ENCODE peak calls at places on chromosomes 4 and X, in nine cellular contexts. I, Q, L, F, S, M, A, X and Z are unnamed samples.

GRCh38 chrX:110944323-110944761 is 148.7 kb upstream of the CHRDL1 start:
- DNase-seq in I (no peak), A (no peak), S (no peak), F (no peak), Q (peak; percentile 14), M (no peak), X (no peak), L (no peak), Z (no peak)

GRCh38 chrX:42536286-42536685 is 241.7 kb downstream of the PPP1R2C start:
- DNase-seq in S (no peak), L (no peak), I (no peak), A (no peak), Q (no peak), M (no peak), F (no peak), X (no peak), Z (no peak)

GRCh38 chr4:156197216-156197615 is 243.6 kb upstream of the CTSO start:
- DNase-seq in F (no peak), X (peak; percentile 31), L (no peak), A (no peak), I (no peak), M (no peak), S (no peak), Q (no peak), Z (no peak)

GRCh38 chrX:74230094-74230493 is 73.9 kb upstream of the ZCCHC13 start:
- DNase-seq in I (no peak), F (no peak), L (no peak), A (no peak), X (no peak), M (no peak), S (no peak), Q (no peak), Z (no peak)

GRCh38 chr4:98682719-98683118 is 24.3 kb upstream of the TSPAN5 start:
- DNase-seq in F (peak; percentile 61), S (peak; percentile 71), I (no peak), A (peak; percentile 59), M (no peak), L (no peak), Q (no peak), X (no peak), Z (no peak)

GRCh38 chr4:76882630-76883029 is 15.3 kb downstream of the SOWAHB start:
- DNase-seq in I (peak; percentile 39), Q (no peak), M (peak; percentile 41), F (no peak), A (no peak), L (no peak), S (no peak), X (no peak), Z (no peak)

GRCh38 chr4:183256756-183257385 is 63.2 kb downstream of the CLDN22 start:
- DNase-seq in S (peak; percentile 58), Q (no peak), L (peak; percentile 20), M (peak; percentile 43), F (peak; percentile 54), X (peak; percentile 58), I (peak; percentile 20), A (no peak), Z (no peak)

GRCh38 chr4:68732653-68733466 is 62.4 kb upstream of the UGT2B15 start:
- DNase-seq in M (no peak), A (no peak), S (no peak), Q (no peak), L (no peak), I (no peak), X (no peak), F (no peak), Z (no peak)

GRCh38 chr4:25161599-25161960 is 1.3 kb upstream of the SEPSECS start:
- DNase-seq in M (peak; percentile 52), F (no peak), L (no peak), I (peak; percentile 34), Q (no peak), S (peak; percentile 21), X (no peak), A (peak; percentile 27), Z (no peak)

GRCh38 chr4:54274786-54275503 is 45.9 kb downstream of the PDGFRA start:
- DNase-seq in S (peak; percentile 28), L (no peak), F (peak; percentile 35), Q (no peak), X (no peak), I (no peak), M (no peak), A (no peak), Z (no peak)

GRCh38 chr4:16969696-16970135 is 71.3 kb upstream of the LDB2 start:
- DNase-seq in X (peak; percentile 67), L (peak; percentile 22), F (peak; percentile 84), Q (no peak), A (peak; percentile 51), I (no peak), S (peak; percentile 78), M (peak; percentile 64), Z (no peak)

GRCh38 chr4:94278777-94279176 is 63.9 kb downstream of the HPGDS start:
- DNase-seq in I (no peak), A (no peak), L (no peak), S (no peak), Q (no peak), X (no peak), F (no peak), M (no peak), Z (no peak)

GRCh38 chrX:45517090-45517973 is 316.7 kb upstream of the DIPK2B start:
- DNase-seq in X (no peak), F (peak; percentile 83), Q (no peak), S (peak; percentile 77), M (peak; percentile 67), L (no peak), I (peak; percentile 70), A (peak; percentile 84), Z (no peak)

GRCh38 chr4:112509243-112510190 is 6.5 kb downstream of the NEUROG2 start:
- DNase-seq in L (no peak), S (peak; percentile 33), Q (no peak), X (no peak), F (peak; percentile 20), A (peak; percentile 11), M (peak; percentile 67), I (no peak), Z (no peak)

GRCh38 chr4:102438873-102439614 is 62.1 kb upstream of the NFKB1 start:
- DNase-seq in S (peak; percentile 97), L (peak; percentile 85), M (peak; percentile 94), X (peak; percentile 71), I (peak; percentile 92), Q (no peak), A (peak; percentile 80), F (peak; percentile 93), Z (peak; percentile 38)
- H3K4me3 ChIP-seq in S (no peak overlapping the region), L (no peak overlapping the region), M (no peak overlapping the region), X (no peak overlapping the region), I (no peak overlapping the region), Q (no peak overlapping the region), A (no peak overlapping the region), F (no peak overlapping the region), Z (no peak overlapping the region)

GRCh38 chr4:146182450-146182849 is 6.9 kb downstream of the LSM6 start:
- DNase-seq in F (no peak), A (no peak), Q (no peak), L (no peak), S (no peak), M (no peak), X (no peak), I (no peak), Z (no peak)

GRCh38 chr4:146175541-146176453 is at the start of gene LSM6:
- DNase-seq in F (peak; percentile 85), I (peak; percentile 83), S (peak; percentile 87), L (peak; percentile 56), X (peak; percentile 88), Q (peak; percentile 73), A (peak; percentile 79), M (peak; percentile 88), Z (peak; percentile 39)

GRCh38 chr4:146183209-146183608 is 7.7 kb downstream of the LSM6 start:
- DNase-seq in F (no peak), M (no peak), Q (no peak), I (no peak), S (no peak), L (no peak), X (no peak), A (no peak), Z (no peak)

DNA sequence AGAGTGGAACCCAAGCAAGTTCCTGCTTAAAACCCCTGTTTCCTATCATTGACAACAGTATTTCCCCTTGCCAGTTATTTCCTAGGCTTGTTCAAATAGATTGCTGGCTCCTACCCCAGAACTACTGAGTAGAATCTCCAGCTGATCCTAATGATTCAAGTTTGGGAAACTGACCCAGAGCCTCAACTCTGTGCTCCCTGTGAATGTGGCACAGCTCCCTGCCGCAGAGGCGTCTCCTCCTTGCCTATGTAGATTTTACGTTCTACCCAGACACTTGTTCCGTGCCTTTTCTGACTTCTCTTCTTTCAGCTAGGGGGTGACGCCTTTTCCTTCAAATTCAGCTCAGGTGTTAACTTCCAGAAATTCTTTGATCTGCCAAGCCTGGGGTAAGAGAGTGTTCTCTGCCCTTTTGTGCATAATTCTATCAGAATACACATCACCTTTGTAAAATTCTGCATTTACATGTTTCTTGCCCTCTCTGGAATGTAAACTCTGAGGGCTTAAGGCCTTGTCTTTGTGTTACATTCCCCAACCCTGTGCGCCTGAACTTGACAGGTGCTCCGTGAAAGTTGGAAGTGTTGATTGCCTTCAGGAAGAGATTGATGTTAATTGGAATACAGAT is 4.4 kb downstream of the LSM6 start:
- DNase-seq in X (no peak), L (no peak), S (peak; percentile 24), F (no peak), I (no peak), A (no peak), M (no peak), Q (no peak), Z (no peak)
- TF ChIP-seq CTCF in X (no peak), L (no peak), S (no peak), F (no peak), I (no peak), A (no peak), M (no peak), Q (no peak), Z (no peak)

GRCh38 chr4:14025891-14026290 is 398.4 kb upstream of the BOD1L1 start:
- DNase-seq in X (no peak), L (no peak), F (no peak), A (no peak), S (no peak), Q (no peak), M (no peak), I (no peak), Z (no peak)

GRCh38 chr4:14022428-14022827 is 394.9 kb upstream of the BOD1L1 start:
- DNase-seq in I (peak; percentile 13), Q (no peak), X (no peak), M (no peak), F (peak; percentile 50), S (peak; percentile 38), A (peak; percentile 14), L (no peak), Z (no peak)

GRCh38 chr4:14023901-14024300 is 396.4 kb upstream of the BOD1L1 start:
- DNase-seq in S (no peak), A (no peak), X (no peak), I (no peak), L (no peak), Q (no peak), F (no peak), M (no peak), Z (no peak)

GRCh38 chr4:14023036-14023435 is 395.5 kb upstream of the BOD1L1 start:
- DNase-seq in X (no peak), S (peak; percentile 2), M (peak; percentile 4), I (no peak), Q (no peak), L (no peak), F (peak; percentile 39), A (peak; percentile 40), Z (no peak)

GRCh38 chr4:14025093-14025492 is 397.6 kb upstream of the BOD1L1 start:
- DNase-seq in F (no peak), Q (no peak), X (no peak), L (no peak), M (peak; percentile 5), I (no peak), S (peak; percentile 16), A (no peak), Z (no peak)
- H3K4me3 ChIP-seq in F (no peak overlapping the region), Q (no peak overlapping the region), X (no peak overlapping the region), L (no peak overlapping the region), M (no peak overlapping the region), I (no peak overlapping the region), S (no peak overlapping the region), A (no peak overlapping the region), Z (no peak overlapping the region)

GRCh38 chr4:139556071-139556734 is at the start of gene SETD7:
- DNase-seq in X (peak; percentile 80), I (peak; percentile 78), S (peak; percentile 73), Q (peak; percentile 66), A (peak; percentile 73), M (peak; percentile 87), F (peak; percentile 76), L (no peak), Z (no peak)
- TF ChIP-seq CTCF in X (no peak), I (no peak), S (peak; percentile 4), Q (no peak), A (no peak), M (no peak), F (peak; percentile 8), L (no peak), Z (no peak)